ENCODE peak calls at places on chromosomes 16 and 17, in six cellular contexts. One of them, this sample, is unnamed.
A peak's percentile ranks its signal among the peaks of the same experiment; 100 is the strongest.

GRCh38 chr17:2033128-2033527 is 3.2 kb downstream of the DPH1 start:
- DNase-seq in upper lobe of left lung: no peak
- DNase-seq in SK-N-SH: no peak
- DNase-seq in tibial nerve: no peak
- DNase-seq in stomach: no peak
- DNase-seq in A549: no peak
- DNase-seq in this sample: no peak

GRCh38 chr16:1108299-1109252 is 12.5 kb upstream of the C1QTNF8 start:
- DNase-seq in stomach: peak; percentile 87
- DNase-seq in upper lobe of left lung: no peak
- DNase-seq in tibial nerve: no peak
- DNase-seq in SK-N-SH: no peak
- DNase-seq in A549: no peak
- DNase-seq in this sample: peak; percentile 88

GRCh38 chr16:667113-667779 is 686 bp upstream of the RHOT2 start:
- DNase-seq in upper lobe of left lung: no peak
- DNase-seq in SK-N-SH: no peak
- DNase-seq in tibial nerve: no peak
- DNase-seq in stomach: no peak
- DNase-seq in A549: no peak
- DNase-seq in this sample: no peak

GRCh38 chr16:15404792-15405191 is 9.2 kb downstream of the MPV17L start:
- DNase-seq in tibial nerve: peak; percentile 73
- DNase-seq in stomach: no peak
- DNase-seq in A549: peak; percentile 23
- DNase-seq in SK-N-SH: no peak
- DNase-seq in upper lobe of left lung: peak; percentile 25
- DNase-seq in this sample: peak; percentile 60

GRCh38 chr17:5921919-5922318 is 148.3 kb upstream of the WSCD1 start:
- DNase-seq in upper lobe of left lung: no peak
- DNase-seq in A549: peak; percentile 25
- DNase-seq in tibial nerve: no peak
- DNase-seq in SK-N-SH: no peak
- DNase-seq in stomach: no peak
- DNase-seq in this sample: no peak

GRCh38 chr17:47615766-47616424 is 33.8 kb upstream of the KPNB1 start:
- DNase-seq in stomach: no peak
- DNase-seq in SK-N-SH: peak; percentile 60
- DNase-seq in A549: peak; percentile 66
- DNase-seq in upper lobe of left lung: no peak
- DNase-seq in tibial nerve: no peak
- DNase-seq in this sample: no peak

GRCh38 chr16:3480901-3481695 is 14.2 kb downstream of the C16orf90 start:
- DNase-seq in tibial nerve: no peak
- DNase-seq in upper lobe of left lung: no peak
- DNase-seq in SK-N-SH: peak; percentile 11
- DNase-seq in A549: no peak
- DNase-seq in stomach: no peak
- DNase-seq in this sample: no peak

GRCh38 chr17:33661975-33662374 is 368.9 kb upstream of the ASIC2 start:
- DNase-seq in tibial nerve: no peak
- DNase-seq in upper lobe of left lung: no peak
- DNase-seq in stomach: no peak
- DNase-seq in SK-N-SH: no peak
- DNase-seq in A549: no peak
- DNase-seq in this sample: no peak

GRCh38 chr16:1330260-1330914 is 3.1 kb upstream of the BAIAP3 start:
- DNase-seq in upper lobe of left lung: no peak
- DNase-seq in stomach: no peak
- DNase-seq in A549: peak; percentile 42
- DNase-seq in tibial nerve: no peak
- DNase-seq in SK-N-SH: no peak
- DNase-seq in this sample: no peak

GRCh38 chr17:40480501-40481003 is 20.9 kb downstream of the TNS4 start:
- DNase-seq in upper lobe of left lung: peak; percentile 56
- DNase-seq in A549: peak; percentile 87
- DNase-seq in SK-N-SH: no peak
- DNase-seq in tibial nerve: no peak
- DNase-seq in stomach: peak; percentile 30
- DNase-seq in this sample: peak; percentile 36

GRCh38 chr16:46930861-46931260 is 42.6 kb downstream of the DNAJA2 start:
- DNase-seq in SK-N-SH: no peak
- DNase-seq in A549: no peak
- DNase-seq in stomach: no peak
- DNase-seq in upper lobe of left lung: no peak
- DNase-seq in tibial nerve: no peak
- DNase-seq in this sample: no peak

GRCh38 chr16:86033016-86033474 is 134.1 kb downstream of the IRF8 start:
- DNase-seq in upper lobe of left lung: no peak
- DNase-seq in SK-N-SH: no peak
- DNase-seq in A549: no peak
- DNase-seq in stomach: no peak
- DNase-seq in tibial nerve: no peak
- DNase-seq in this sample: peak; percentile 33

GRCh38 chr16:50752481-50753235 is 10.8 kb downstream of the CYLD start:
- DNase-seq in A549: no peak
- DNase-seq in SK-N-SH: no peak
- DNase-seq in tibial nerve: no peak
- DNase-seq in upper lobe of left lung: no peak
- DNase-seq in stomach: no peak
- DNase-seq in this sample: no peak

GRCh38 chr17:404703-405102 is 52.1 kb upstream of the RPH3AL start:
- DNase-seq in tibial nerve: no peak
- DNase-seq in SK-N-SH: no peak
- DNase-seq in stomach: no peak
- DNase-seq in upper lobe of left lung: no peak
- DNase-seq in A549: no peak
- DNase-seq in this sample: no peak

GRCh38 chr17:55495239-55495638 is 16.0 kb downstream of the SMIM36 start:
- DNase-seq in stomach: no peak
- DNase-seq in SK-N-SH: no peak
- DNase-seq in tibial nerve: no peak
- DNase-seq in A549: peak; percentile 91
- DNase-seq in upper lobe of left lung: no peak
- DNase-seq in this sample: no peak

GRCh38 chr17:17229416-17230098 is 7.4 kb downstream of the FLCN start:
- DNase-seq in A549: no peak
- DNase-seq in stomach: no peak
- DNase-seq in tibial nerve: no peak
- DNase-seq in SK-N-SH: no peak
- DNase-seq in upper lobe of left lung: no peak
- DNase-seq in this sample: no peak

GRCh38 chr17:77392376-77393273 is 251.9 kb downstream of the SEC14L1 start:
- DNase-seq in stomach: peak; percentile 63
- DNase-seq in A549: peak; percentile 89
- DNase-seq in SK-N-SH: peak; percentile 77
- DNase-seq in tibial nerve: no peak
- DNase-seq in upper lobe of left lung: no peak
- DNase-seq in this sample: peak; percentile 81

GRCh38 chr16:80938035-80938927 is 68.4 kb downstream of the CMC2 start:
- DNase-seq in tibial nerve: peak; percentile 53
- DNase-seq in stomach: no peak
- DNase-seq in A549: peak; percentile 50
- DNase-seq in upper lobe of left lung: no peak
- DNase-seq in SK-N-SH: no peak
- DNase-seq in this sample: peak; percentile 34

GRCh38 chr17:17361543-17362511 is 58.7 kb downstream of the NT5M start:
- DNase-seq in tibial nerve: peak; percentile 25
- DNase-seq in stomach: no peak
- DNase-seq in A549: no peak
- DNase-seq in SK-N-SH: peak; percentile 15
- DNase-seq in upper lobe of left lung: peak; percentile 17
- DNase-seq in this sample: no peak

GRCh38 chr17:10130263-10130662 is 68.1 kb downstream of the GAS7 start:
- DNase-seq in stomach: no peak
- DNase-seq in tibial nerve: no peak
- DNase-seq in upper lobe of left lung: no peak
- DNase-seq in A549: no peak
- DNase-seq in SK-N-SH: no peak
- DNase-seq in this sample: no peak

GRCh38 chr16:4303973-4304372 is 11.9 kb upstream of the GLIS2 start:
- DNase-seq in SK-N-SH: peak; percentile 47
- DNase-seq in tibial nerve: no peak
- DNase-seq in stomach: no peak
- DNase-seq in A549: no peak
- DNase-seq in upper lobe of left lung: no peak
- DNase-seq in this sample: no peak

GRCh38 chr16:66469291-66469931 is 42.3 kb downstream of the BEAN1 start:
- DNase-seq in A549: no peak
- DNase-seq in upper lobe of left lung: no peak
- DNase-seq in stomach: peak; percentile 16
- DNase-seq in tibial nerve: no peak
- DNase-seq in SK-N-SH: no peak
- DNase-seq in this sample: no peak

GRCh38 chr17:29588561-29589411 is 662 bp downstream of the GIT1 start:
- DNase-seq in stomach: no peak
- DNase-seq in upper lobe of left lung: no peak
- DNase-seq in A549: peak; percentile 52
- DNase-seq in SK-N-SH: peak; percentile 58
- DNase-seq in tibial nerve: no peak
- DNase-seq in this sample: peak; percentile 60

GRCh38 chr17:41494524-41494923 is 4.8 kb upstream of the KRT36 start:
- DNase-seq in stomach: no peak
- DNase-seq in A549: no peak
- DNase-seq in SK-N-SH: no peak
- DNase-seq in upper lobe of left lung: no peak
- DNase-seq in tibial nerve: no peak
- DNase-seq in this sample: no peak

GRCh38 chr16:17544785-17545184 is 74.0 kb upstream of the XYLT1 start:
- DNase-seq in SK-N-SH: no peak
- DNase-seq in tibial nerve: peak; percentile 7
- DNase-seq in upper lobe of left lung: no peak
- DNase-seq in stomach: no peak
- DNase-seq in A549: peak; percentile 7
- DNase-seq in this sample: no peak

GRCh38 chr16:17544304-17544703 is 73.5 kb upstream of the XYLT1 start:
- DNase-seq in SK-N-SH: no peak
- DNase-seq in upper lobe of left lung: no peak
- DNase-seq in stomach: no peak
- DNase-seq in A549: no peak
- DNase-seq in tibial nerve: no peak
- DNase-seq in this sample: no peak

GRCh38 chr16:17552351-17552750 is 81.6 kb upstream of the XYLT1 start:
- DNase-seq in stomach: no peak
- DNase-seq in SK-N-SH: no peak
- DNase-seq in tibial nerve: no peak
- DNase-seq in upper lobe of left lung: no peak
- DNase-seq in A549: no peak
- DNase-seq in this sample: no peak

GRCh38 chr16:17543073-17543472 is 72.3 kb upstream of the XYLT1 start:
- DNase-seq in upper lobe of left lung: no peak
- DNase-seq in SK-N-SH: peak; percentile 31
- DNase-seq in A549: no peak
- DNase-seq in stomach: no peak
- DNase-seq in tibial nerve: no peak
- DNase-seq in this sample: no peak

GRCh38 chr16:17548825-17549224 is 78.1 kb upstream of the XYLT1 start:
- DNase-seq in stomach: no peak
- DNase-seq in tibial nerve: no peak
- DNase-seq in A549: no peak
- DNase-seq in SK-N-SH: no peak
- DNase-seq in upper lobe of left lung: no peak
- DNase-seq in this sample: no peak
- TF ChIP-seq EP300 in stomach: no peak
- TF ChIP-seq EP300 in tibial nerve: no peak
- TF ChIP-seq EP300 in A549: no peak
- TF ChIP-seq EP300 in SK-N-SH: no peak
- TF ChIP-seq EP300 in upper lobe of left lung: no peak
- TF ChIP-seq EP300 in this sample: no peak

DNA sequence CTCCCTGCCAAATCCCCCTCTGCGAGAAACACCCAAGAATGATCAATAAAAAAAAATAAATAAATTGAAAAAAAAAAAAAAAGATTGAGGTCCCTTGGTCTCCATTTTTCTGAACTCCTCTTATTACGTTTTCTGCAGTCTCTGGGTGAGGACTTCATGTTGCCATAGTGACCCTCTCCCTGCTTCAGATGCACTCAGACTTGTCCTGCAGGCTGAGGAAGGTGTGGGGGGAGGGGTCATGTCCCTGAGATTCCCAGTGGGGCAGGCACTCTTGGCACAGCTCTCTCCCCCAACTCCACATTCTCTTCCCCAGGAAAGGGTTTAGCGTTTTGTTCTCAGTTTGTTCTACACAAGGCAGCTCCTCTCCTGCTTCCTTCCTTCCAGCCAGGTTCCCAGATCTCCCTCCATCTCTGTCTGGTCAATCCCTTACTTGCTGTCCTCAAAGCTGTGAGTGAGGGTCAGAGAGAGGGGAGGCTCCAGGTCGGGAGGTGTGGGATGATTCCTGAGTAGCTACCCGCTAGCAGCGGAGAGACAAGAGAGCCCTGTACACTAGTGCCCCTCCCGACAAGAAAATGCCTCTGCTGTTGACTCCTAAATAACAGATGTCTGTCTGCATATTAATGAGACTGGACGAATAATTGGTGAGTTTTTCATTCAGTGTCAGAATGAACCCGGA is 9.1 kb downstream of the RND2 start:
- DNase-seq in SK-N-SH: peak; percentile 50
- DNase-seq in A549: no peak
- DNase-seq in tibial nerve: no peak
- DNase-seq in stomach: no peak
- DNase-seq in upper lobe of left lung: no peak
- DNase-seq in this sample: no peak
- TF ChIP-seq CTCF in SK-N-SH: no peak
- TF ChIP-seq CTCF in A549: no peak
- TF ChIP-seq CTCF in tibial nerve: no peak
- TF ChIP-seq CTCF in stomach: no peak
- TF ChIP-seq CTCF in upper lobe of left lung: no peak
- TF ChIP-seq CTCF in this sample: no peak

DNA sequence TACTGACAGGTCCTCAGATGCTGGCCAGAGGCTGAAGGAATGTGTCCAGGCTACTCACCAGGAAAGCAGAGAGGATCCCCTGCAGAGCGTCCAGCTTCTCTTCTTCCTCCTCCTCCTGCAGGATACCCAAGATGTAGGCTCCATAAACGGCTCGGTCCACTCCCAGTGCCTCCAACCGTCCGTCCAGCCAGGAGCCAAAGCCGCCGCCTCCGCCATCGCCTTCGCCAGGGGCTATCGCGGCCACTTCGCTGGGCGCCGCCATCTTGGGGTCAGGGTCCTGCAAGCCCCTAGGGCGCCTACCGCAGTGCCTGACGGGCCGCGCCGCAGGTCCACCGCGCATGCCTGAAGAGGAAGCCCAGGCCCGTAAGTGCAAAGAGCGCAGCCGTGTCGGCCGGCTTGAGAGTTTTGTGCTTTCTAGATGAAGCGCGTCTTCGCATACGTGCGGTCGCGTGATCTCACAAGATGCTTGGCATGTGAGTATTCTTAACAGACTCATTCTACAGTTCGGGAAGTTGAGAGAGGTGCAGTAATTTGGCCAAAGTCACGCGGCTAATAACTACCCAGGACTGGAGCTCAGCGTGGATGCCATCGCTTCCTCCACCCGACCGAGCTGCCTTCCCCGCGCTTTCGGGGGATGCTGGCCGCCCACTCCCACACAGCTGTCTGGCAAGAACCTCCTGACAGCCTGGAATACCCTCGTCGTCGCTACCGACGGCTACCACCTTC is at the start of gene CCDC43:
- DNase-seq in SK-N-SH: peak; percentile 96
- DNase-seq in upper lobe of left lung: peak; percentile 95
- DNase-seq in stomach: peak; percentile 91
- DNase-seq in tibial nerve: peak; percentile 72
- DNase-seq in A549: peak; percentile 96
- DNase-seq in this sample: peak; percentile 84
- TF ChIP-seq EP300 in SK-N-SH: no peak
- TF ChIP-seq EP300 in upper lobe of left lung: peak; percentile 8
- TF ChIP-seq EP300 in stomach: no peak
- TF ChIP-seq EP300 in tibial nerve: peak; percentile 72
- TF ChIP-seq EP300 in A549: no peak
- TF ChIP-seq EP300 in this sample: no peak

GRCh38 chr17:63679214-63679613 is 20.7 kb downstream of the LIMD2 start:
- DNase-seq in A549: no peak
- DNase-seq in tibial nerve: no peak
- DNase-seq in SK-N-SH: no peak
- DNase-seq in stomach: no peak
- DNase-seq in upper lobe of left lung: no peak
- DNase-seq in this sample: no peak
- TF ChIP-seq CTCF in A549: no peak
- TF ChIP-seq CTCF in tibial nerve: no peak
- TF ChIP-seq CTCF in SK-N-SH: no peak
- TF ChIP-seq CTCF in stomach: no peak
- TF ChIP-seq CTCF in upper lobe of left lung: no peak
- TF ChIP-seq CTCF in this sample: no peak